ENCODE peak calls at places on chromosomes 13 and 19, in seven cellular contexts. N is SK-N-SH, D is stomach, W is adrenal gland, P is fibroblast of lung, U is pancreas, S is breast epithelium. Q is an unnamed sample. For H3K4me1, the result is how much of the 10 kb centered on the place peaks cover.

GRCh38 chr13:30652746-30653145 is 35.0 kb downstream of the USPL1 start:
- DNase-seq in N (no peak), D (no peak), W (no peak), P (peak), U (no peak), S (no peak), Q (no peak)

GRCh38 chr13:110116072-110116487 is 190.9 kb downstream of the COL4A1 start:
- DNase-seq in N (peak), D (peak), W (peak), P (peak), U (peak), S (no peak), Q (peak)

GRCh38 chr13:42405665-42406390 is 133.9 kb downstream of the AKAP11 start:
- DNase-seq in N (no peak), D (no peak), W (no peak), P (no peak), U (no peak), S (no peak), Q (no peak)

GRCh38 chr13:20828540-20829364 is 55.0 kb upstream of the EEF1AKMT1 start:
- DNase-seq in N (peak), D (no peak), W (peak), P (peak), U (no peak), S (no peak), Q (peak)

GRCh38 chr13:74367193-74367592 is 233.0 kb upstream of the KLF12 start:
- DNase-seq in N (no peak), D (no peak), W (no peak), P (no peak), U (no peak), S (no peak), Q (no peak)

GRCh38 chr13:45875951-45876350 is 24.4 kb upstream of the SIAH3 start:
- DNase-seq in N (no peak), D (no peak), W (no peak), P (no peak), U (no peak), S (no peak), Q (no peak)

GRCh38 chr19:47443331-47443730 is 24.0 kb upstream of the MEIS3 start:
- DNase-seq in N (no peak), D (no peak), W (no peak), P (no peak), U (no peak), S (no peak), Q (no peak)

GRCh38 chr13:51550151-51550550 is 34.1 kb upstream of the WDFY2 start:
- DNase-seq in N (no peak), D (no peak), W (no peak), P (no peak), U (no peak), S (no peak), Q (no peak)

GRCh38 chr19:35975608-35976214 is 19.3 kb upstream of the SDHAF1 start:
- DNase-seq in N (no peak), D (no peak), W (no peak), P (peak), U (no peak), S (no peak), Q (no peak)

GRCh38 chr13:34349091-34349722 is 531.3 kb downstream of the RFC3 start:
- DNase-seq in N (no peak), D (no peak), W (peak), P (peak), U (peak), S (peak), Q (no peak)

GRCh38 chr19:51571599-51571998 is 516 bp downstream of the ZNF175 start:
- DNase-seq in N (peak), D (no peak), W (no peak), P (no peak), U (no peak), S (no peak), Q (no peak)

GRCh38 chr13:113299951-113300350 is 2.9 kb downstream of the LAMP1 start:
- DNase-seq in N (no peak), D (no peak), W (no peak), P (peak), U (no peak), S (no peak), Q (no peak)

GRCh38 chr13:99975626-99976025 is 4.1 kb upstream of the ZIC5 start:
- DNase-seq in N (peak), D (peak), W (no peak), P (no peak), U (no peak), S (no peak), Q (no peak)
- H3K4me1 ChIP-seq in N (under half), D (under half), W (under half), P (under half), U (under half), S (under half), Q (under half)

GRCh38 chr13:52812941-52813340 is 35.5 kb downstream of the PCDH8 start:
- DNase-seq in N (no peak), D (no peak), W (no peak), P (no peak), U (no peak), S (no peak), Q (no peak)
- H3K4me3 ChIP-seq in N (no peak), D (no peak), W (no peak), P (no peak), U (no peak), S (no peak), Q (no peak)

DNA sequence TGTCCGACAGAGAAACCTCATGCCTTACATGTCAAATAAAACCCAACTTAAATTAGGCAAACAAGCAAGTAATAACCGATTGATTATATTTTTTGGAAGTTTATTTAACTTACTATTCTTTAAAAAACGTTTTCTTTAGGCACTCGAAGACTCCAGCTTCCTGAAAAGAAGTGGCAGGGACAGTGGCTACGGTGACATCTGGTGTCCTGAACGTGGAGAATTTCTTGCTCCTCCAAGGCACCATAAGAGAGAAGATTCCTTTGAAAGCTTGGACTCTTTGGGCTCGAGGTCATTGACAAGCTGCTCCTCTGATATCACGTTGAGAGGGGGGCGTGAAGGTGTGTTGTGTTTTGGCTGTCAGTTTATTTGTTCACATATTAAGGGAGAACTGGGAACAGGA is 164.4 kb downstream of the LMO7 start:
- DNase-seq in N (no peak), D (no peak), W (no peak), P (peak), U (no peak), S (no peak), Q (no peak)
- TF ChIP-seq CTCF in N (no peak), D (no peak), W (no peak), P (no peak), U (no peak), S (no peak), Q (no peak)

DNA sequence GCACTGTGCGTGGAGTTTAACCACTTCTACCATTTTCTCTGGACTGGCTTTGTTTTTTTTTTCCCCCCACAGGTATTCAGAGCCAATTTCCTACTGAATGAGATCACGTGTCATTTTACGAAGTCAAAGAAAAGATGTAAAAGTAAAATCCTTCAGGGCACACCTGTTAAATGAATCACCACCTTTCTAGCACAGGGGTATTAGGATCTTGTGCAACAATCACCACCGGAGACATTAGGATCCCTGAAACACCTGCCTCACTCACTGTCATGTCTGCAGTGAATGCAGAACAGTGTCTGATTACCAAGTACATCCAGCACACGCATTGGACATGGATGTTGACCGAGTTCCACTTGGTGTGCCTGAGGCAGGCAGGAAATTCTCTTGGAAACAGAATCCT is 17.2 kb downstream of the BRD4 start:
- DNase-seq in N (no peak), D (no peak), W (no peak), P (no peak), U (no peak), S (no peak), Q (no peak)
- H3K4me1 ChIP-seq in N (under half), D (half or more), W (under half), P (under half), U (under half), S (under half), Q (under half)

GRCh38 chr19:4278926-4279529 is at the start of gene SHD:
- DNase-seq in N (peak), D (no peak), W (no peak), P (no peak), U (no peak), S (no peak), Q (peak)
- H3K4me3 ChIP-seq in N (peak), D (peak), W (peak), P (no peak), U (peak), S (no peak), Q (peak)

DNA sequence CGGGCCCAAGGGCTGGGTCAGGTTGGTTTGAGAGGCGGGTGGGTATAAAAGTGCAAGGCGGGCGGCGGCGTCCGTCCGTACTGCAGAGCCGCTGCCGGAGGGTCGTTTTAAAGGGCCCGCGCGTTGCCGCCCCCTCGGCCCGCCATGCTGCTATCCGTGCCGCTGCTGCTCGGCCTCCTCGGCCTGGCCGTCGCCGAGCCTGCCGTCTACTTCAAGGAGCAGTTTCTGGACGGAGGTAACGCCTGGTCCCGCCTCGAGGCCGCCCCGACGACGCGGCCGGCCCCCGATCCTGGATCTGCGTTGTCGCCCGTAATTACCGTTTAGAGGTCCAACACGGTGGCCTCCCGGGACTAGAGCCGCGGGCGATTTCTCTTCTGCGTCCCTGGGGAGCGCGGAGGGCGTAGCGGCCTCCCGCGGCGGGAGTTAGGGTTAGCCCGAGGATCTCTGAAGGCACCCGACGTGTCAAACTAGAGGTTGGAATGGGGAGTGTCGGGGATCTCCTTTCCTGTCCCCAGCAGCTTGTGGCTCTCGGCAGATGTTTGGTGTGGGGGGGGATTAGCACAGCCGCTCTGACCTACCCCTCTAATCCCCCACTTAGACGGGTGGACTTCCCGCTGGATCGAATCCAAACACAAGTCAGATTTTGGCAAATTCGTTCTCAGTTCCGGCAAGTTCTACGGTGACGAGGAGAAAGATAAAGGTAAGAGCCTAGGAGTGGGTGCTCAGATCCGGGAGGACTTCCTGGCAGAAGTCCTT is at the start of gene CALR:
- DNase-seq in N (no peak), D (no peak), W (no peak), P (peak), U (no peak), S (no peak), Q (peak)
- TF ChIP-seq CTCF in N (peak), D (no peak), W (peak), P (no peak), U (no peak), S (peak), Q (peak)

GRCh38 chr13:44710576-44710975 is 134.4 kb upstream of the TSC22D1 start:
- DNase-seq in N (no peak), D (no peak), W (no peak), P (peak), U (no peak), S (no peak), Q (no peak)

GRCh38 chr13:44713793-44714469 is 137.8 kb upstream of the TSC22D1 start:
- DNase-seq in N (no peak), D (no peak), W (no peak), P (peak), U (no peak), S (peak), Q (no peak)

GRCh38 chr13:44719857-44720671 is 143.9 kb upstream of the TSC22D1 start:
- DNase-seq in N (no peak), D (no peak), W (no peak), P (peak), U (no peak), S (peak), Q (no peak)

GRCh38 chr13:44718467-44718866 is 142.3 kb upstream of the TSC22D1 start:
- DNase-seq in N (no peak), D (no peak), W (no peak), P (no peak), U (no peak), S (no peak), Q (no peak)

GRCh38 chr13:44715287-44716224 is 139.4 kb upstream of the TSC22D1 start:
- DNase-seq in N (peak), D (no peak), W (no peak), P (no peak), U (no peak), S (peak), Q (peak)
- H3K4me1 ChIP-seq in N (under half), D (under half), W (under half), P (under half), U (under half), S (under half), Q (under half)

GRCh38 chr19:22783651-22784050 is 300 bp downstream of the ZNF99 start:
- DNase-seq in N (no peak), D (no peak), W (no peak), P (no peak), U (no peak), S (no peak), Q (no peak)

GRCh38 chr19:22784051-22784450 is at the start of gene ZNF99:
- DNase-seq in N (no peak), D (no peak), W (peak), P (no peak), U (no peak), S (peak), Q (peak)
- H3K4me3 ChIP-seq in N (no peak), D (peak), W (peak), P (no peak), U (no peak), S (peak), Q (no peak)